ENCODE peak calls at places on chromosomes 4 and X, in six cellular contexts. One of them, this sample, is unnamed. For H3K36me3, the result is how much of the 10 kb centered on the place peaks cover.

GRCh38 chr4:57048590-57049304 is 61.4 kb downstream of the IGFBP7 start:
- DNase-seq in body of pancreas: no peak
- DNase-seq in left ventricle myocardium inferior: no peak
- DNase-seq in SJSA1: no peak
- DNase-seq in tibial nerve: no peak
- DNase-seq in right atrium auricular region: no peak
- DNase-seq in this sample: no peak

GRCh38 chr4:177554966-177555574 is 112.8 kb upstream of the AGA start:
- DNase-seq in body of pancreas: no peak
- DNase-seq in left ventricle myocardium inferior: no peak
- DNase-seq in SJSA1: no peak
- DNase-seq in tibial nerve: no peak
- DNase-seq in right atrium auricular region: no peak
- DNase-seq in this sample: no peak

GRCh38 chrX:106894392-106894909 is 8.7 kb downstream of the RIPPLY1 start:
- DNase-seq in body of pancreas: peak
- DNase-seq in left ventricle myocardium inferior: no peak
- DNase-seq in SJSA1: peak
- DNase-seq in tibial nerve: peak
- DNase-seq in right atrium auricular region: no peak
- DNase-seq in this sample: peak

GRCh38 chrX:39953879-39954278 is 143.9 kb downstream of the BCOR start:
- DNase-seq in body of pancreas: peak
- DNase-seq in left ventricle myocardium inferior: peak
- DNase-seq in SJSA1: peak
- DNase-seq in tibial nerve: peak
- DNase-seq in right atrium auricular region: no peak
- DNase-seq in this sample: peak

GRCh38 chr4:23039813-23040212 is 347.1 kb downstream of the GBA3 start:
- DNase-seq in body of pancreas: no peak
- DNase-seq in left ventricle myocardium inferior: no peak
- DNase-seq in SJSA1: no peak
- DNase-seq in tibial nerve: no peak
- DNase-seq in right atrium auricular region: no peak
- DNase-seq in this sample: no peak

GRCh38 chr4:101367201-101367600 is 19.9 kb upstream of the PPP3CA start:
- DNase-seq in body of pancreas: no peak
- DNase-seq in left ventricle myocardium inferior: no peak
- DNase-seq in SJSA1: no peak
- DNase-seq in tibial nerve: no peak
- DNase-seq in right atrium auricular region: no peak
- DNase-seq in this sample: no peak

GRCh38 chr4:109009909-109010308 is 247.1 kb upstream of the ETNPPL start:
- DNase-seq in body of pancreas: no peak
- DNase-seq in left ventricle myocardium inferior: no peak
- DNase-seq in SJSA1: no peak
- DNase-seq in tibial nerve: no peak
- DNase-seq in right atrium auricular region: no peak
- DNase-seq in this sample: no peak

GRCh38 chr4:48490680-48491513 is 845 bp downstream of the ZAR1 start:
- DNase-seq in body of pancreas: no peak
- DNase-seq in left ventricle myocardium inferior: no peak
- DNase-seq in SJSA1: no peak
- DNase-seq in tibial nerve: no peak
- DNase-seq in right atrium auricular region: no peak
- DNase-seq in this sample: no peak

GRCh38 chrX:23003121-23003520 is 3.4 kb downstream of the DDX53 start:
- DNase-seq in body of pancreas: no peak
- DNase-seq in left ventricle myocardium inferior: no peak
- DNase-seq in SJSA1: no peak
- DNase-seq in tibial nerve: no peak
- DNase-seq in right atrium auricular region: no peak
- DNase-seq in this sample: no peak

GRCh38 chr4:16165931-16166330 is 60.3 kb downstream of the TAPT1 start:
- DNase-seq in body of pancreas: no peak
- DNase-seq in left ventricle myocardium inferior: no peak
- DNase-seq in SJSA1: no peak
- DNase-seq in tibial nerve: no peak
- DNase-seq in right atrium auricular region: no peak
- DNase-seq in this sample: no peak

GRCh38 chr4:16171831-16172230 is 54.4 kb downstream of the TAPT1 start:
- DNase-seq in body of pancreas: no peak
- DNase-seq in left ventricle myocardium inferior: no peak
- DNase-seq in SJSA1: no peak
- DNase-seq in tibial nerve: no peak
- DNase-seq in right atrium auricular region: no peak
- DNase-seq in this sample: no peak

GRCh38 chr4:16168710-16169388 is 57.4 kb downstream of the TAPT1 start:
- DNase-seq in body of pancreas: no peak
- DNase-seq in left ventricle myocardium inferior: no peak
- DNase-seq in SJSA1: no peak
- DNase-seq in tibial nerve: no peak
- DNase-seq in right atrium auricular region: no peak
- DNase-seq in this sample: no peak

GRCh38 chr4:16168144-16168543 is 58.1 kb downstream of the TAPT1 start:
- DNase-seq in body of pancreas: no peak
- DNase-seq in left ventricle myocardium inferior: no peak
- DNase-seq in SJSA1: no peak
- DNase-seq in tibial nerve: no peak
- DNase-seq in right atrium auricular region: no peak
- DNase-seq in this sample: no peak

DNA sequence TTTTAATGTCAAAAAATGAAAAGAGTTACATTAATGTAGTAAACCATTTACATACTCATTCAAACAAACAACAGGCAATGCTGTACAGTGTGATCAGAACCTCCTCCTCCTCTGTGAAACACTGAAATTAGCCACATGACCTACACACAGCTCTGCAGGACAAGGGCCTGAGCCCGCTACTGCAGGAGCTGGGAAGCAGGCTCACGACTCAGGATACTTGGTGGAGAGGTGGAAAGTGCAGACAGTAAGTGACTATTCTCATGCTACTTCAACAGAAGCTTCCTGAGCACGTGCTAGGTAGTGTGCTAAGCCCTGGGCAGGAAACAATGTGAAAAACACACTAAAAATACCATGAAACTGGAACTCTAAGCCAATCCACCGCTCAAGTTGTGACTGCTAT is 56.8 kb downstream of the TAPT1 start:
- DNase-seq in body of pancreas: no peak
- DNase-seq in left ventricle myocardium inferior: no peak
- DNase-seq in SJSA1: no peak
- DNase-seq in tibial nerve: no peak
- DNase-seq in right atrium auricular region: no peak
- DNase-seq in this sample: no peak
- H3K36me3 ChIP-seq in body of pancreas: under half
- H3K36me3 ChIP-seq in left ventricle myocardium inferior: half or more
- H3K36me3 ChIP-seq in SJSA1: under half
- H3K36me3 ChIP-seq in tibial nerve: under half
- H3K36me3 ChIP-seq in right atrium auricular region: half or more
- H3K36me3 ChIP-seq in this sample: under half

GRCh38 chr4:65552071-65552470 is 118.2 kb downstream of the EPHA5 start:
- DNase-seq in body of pancreas: no peak
- DNase-seq in left ventricle myocardium inferior: no peak
- DNase-seq in SJSA1: no peak
- DNase-seq in tibial nerve: no peak
- DNase-seq in right atrium auricular region: no peak
- DNase-seq in this sample: no peak

GRCh38 chr4:65550500-65550899 is 119.8 kb downstream of the EPHA5 start:
- DNase-seq in body of pancreas: no peak
- DNase-seq in left ventricle myocardium inferior: no peak
- DNase-seq in SJSA1: no peak
- DNase-seq in tibial nerve: no peak
- DNase-seq in right atrium auricular region: no peak
- DNase-seq in this sample: no peak

DNA sequence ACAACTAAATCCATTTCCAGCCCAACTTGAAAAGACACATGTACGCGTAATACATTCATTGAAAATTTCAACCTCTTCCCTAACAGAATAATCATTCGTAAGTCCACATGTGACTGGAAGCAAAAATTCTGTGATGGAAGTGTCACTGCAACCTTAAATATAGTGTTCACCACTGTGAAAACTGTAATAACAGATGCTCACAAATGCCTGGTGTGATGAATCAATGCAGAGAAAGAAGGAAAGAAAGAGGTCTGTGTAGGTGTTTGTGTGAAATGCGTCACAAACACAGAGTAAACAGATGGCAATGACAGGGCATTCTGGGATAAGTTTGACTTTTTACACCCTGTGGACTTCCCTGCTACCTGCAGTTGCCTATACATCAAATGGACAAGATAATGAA is 123.4 kb downstream of the EPHA5 start:
- DNase-seq in body of pancreas: no peak
- DNase-seq in left ventricle myocardium inferior: no peak
- DNase-seq in SJSA1: no peak
- DNase-seq in tibial nerve: no peak
- DNase-seq in right atrium auricular region: no peak
- DNase-seq in this sample: no peak
- H3K4me3 ChIP-seq in body of pancreas: no peak
- H3K4me3 ChIP-seq in left ventricle myocardium inferior: no peak
- H3K4me3 ChIP-seq in SJSA1: no peak
- H3K4me3 ChIP-seq in tibial nerve: no peak
- H3K4me3 ChIP-seq in right atrium auricular region: no peak
- H3K4me3 ChIP-seq in this sample: no peak

GRCh38 chr4:6876440-6876839 is 33.2 kb upstream of the TBC1D14 start:
- DNase-seq in body of pancreas: no peak
- DNase-seq in left ventricle myocardium inferior: no peak
- DNase-seq in SJSA1: no peak
- DNase-seq in tibial nerve: no peak
- DNase-seq in right atrium auricular region: no peak
- DNase-seq in this sample: no peak
- H3K36me3 ChIP-seq in body of pancreas: under half
- H3K36me3 ChIP-seq in left ventricle myocardium inferior: half or more
- H3K36me3 ChIP-seq in SJSA1: half or more
- H3K36me3 ChIP-seq in tibial nerve: under half
- H3K36me3 ChIP-seq in right atrium auricular region: half or more
- H3K36me3 ChIP-seq in this sample: under half

DNA sequence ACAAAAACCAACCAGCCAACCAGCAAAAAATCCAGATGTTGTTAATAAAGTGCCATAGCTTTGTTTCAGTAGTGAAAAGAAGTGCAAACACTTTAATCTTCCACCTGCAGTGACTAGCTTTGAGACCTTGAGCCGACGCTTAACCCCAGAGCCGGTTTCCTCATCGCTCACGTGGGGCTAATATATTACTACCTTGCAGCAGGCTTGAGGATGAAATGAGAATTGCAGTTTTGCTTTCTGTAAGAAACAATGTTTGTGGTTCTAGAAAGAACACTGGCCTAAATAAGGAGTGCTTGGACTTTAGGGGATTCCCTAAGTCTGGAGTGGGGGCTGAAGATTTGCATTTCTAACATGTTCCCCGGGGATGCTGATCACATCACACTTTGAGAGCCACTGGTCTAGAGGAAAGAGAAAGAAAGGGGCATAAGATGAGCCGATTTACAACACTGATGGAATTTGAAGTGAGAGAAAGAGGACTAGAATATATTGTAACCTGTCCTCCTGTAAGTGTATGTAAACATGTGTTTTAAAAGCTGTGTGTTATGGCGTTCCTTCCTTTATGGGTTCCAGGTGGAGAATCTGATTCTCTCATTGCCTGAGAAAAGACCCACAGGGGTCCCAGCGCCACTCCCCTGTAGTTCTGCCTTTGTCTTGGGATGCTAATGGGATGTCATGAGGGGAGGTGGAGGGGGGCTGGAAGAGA is 1.4 kb downstream of the FGF2 start:
- DNase-seq in body of pancreas: peak
- DNase-seq in left ventricle myocardium inferior: no peak
- DNase-seq in SJSA1: no peak
- DNase-seq in tibial nerve: peak
- DNase-seq in right atrium auricular region: no peak
- DNase-seq in this sample: no peak
- H3K4me3 ChIP-seq in body of pancreas: no peak
- H3K4me3 ChIP-seq in left ventricle myocardium inferior: peak
- H3K4me3 ChIP-seq in SJSA1: peak
- H3K4me3 ChIP-seq in tibial nerve: peak
- H3K4me3 ChIP-seq in right atrium auricular region: peak
- H3K4me3 ChIP-seq in this sample: peak

GRCh38 chr4:3087398-3087797 is 12.9 kb downstream of the HTT start:
- DNase-seq in body of pancreas: no peak
- DNase-seq in left ventricle myocardium inferior: no peak
- DNase-seq in SJSA1: no peak
- DNase-seq in tibial nerve: no peak
- DNase-seq in right atrium auricular region: no peak
- DNase-seq in this sample: no peak
- H3K36me3 ChIP-seq in body of pancreas: under half
- H3K36me3 ChIP-seq in left ventricle myocardium inferior: under half
- H3K36me3 ChIP-seq in SJSA1: under half
- H3K36me3 ChIP-seq in tibial nerve: under half
- H3K36me3 ChIP-seq in right atrium auricular region: under half
- H3K36me3 ChIP-seq in this sample: under half

GRCh38 chr4:54099287-54099958 is 540 bp upstream of the GSX2 start:
- DNase-seq in body of pancreas: no peak
- DNase-seq in left ventricle myocardium inferior: no peak
- DNase-seq in SJSA1: no peak
- DNase-seq in tibial nerve: no peak
- DNase-seq in right atrium auricular region: no peak
- DNase-seq in this sample: no peak
- H3K4me3 ChIP-seq in body of pancreas: no peak
- H3K4me3 ChIP-seq in left ventricle myocardium inferior: peak
- H3K4me3 ChIP-seq in SJSA1: peak
- H3K4me3 ChIP-seq in tibial nerve: peak
- H3K4me3 ChIP-seq in right atrium auricular region: peak
- H3K4me3 ChIP-seq in this sample: peak

This sample was measured in aorta.